ENCODE peak calls at places on chromosomes 4 and X, in four cellular contexts. U is CD8-positive, alpha-beta T cell; X is heart right ventricle; G is psoas muscle. W is an unnamed sample.

GRCh38 chr4:124854968-124855367 is 142.4 kb upstream of the ANKRD50 start:
- DNase-seq in U (no peak), X (no peak), G (no peak), W (peak; percentile 48)

GRCh38 chr4:78222575-78223186 is 165.6 kb downstream of the FRAS1 start:
- DNase-seq in G (no peak), X (no peak), U (no peak), W (no peak)

GRCh38 chr4:107966903-107967302 is 22.8 kb upstream of the HADH start:
- DNase-seq in U (no peak), G (no peak), X (no peak), W (no peak)

GRCh38 chrX:10529344-10529743 is 91.0 kb downstream of the MID1 start:
- DNase-seq in U (no peak), X (no peak), G (no peak), W (no peak)

GRCh38 chrX:1165535-1166196 is 46.8 kb downstream of the CRLF2 start:
- DNase-seq in G (no peak), X (no peak), U (no peak), W (peak; percentile 12)

GRCh38 chr4:169244210-169244609 is 26.5 kb downstream of the SH3RF1 start:
- DNase-seq in X (no peak), G (no peak), U (no peak), W (no peak)

GRCh38 chr4:2413821-2414610 is 4.4 kb downstream of the ZFYVE28 start:
- DNase-seq in U (peak; percentile 44), G (no peak), X (no peak), W (no peak)

GRCh38 chr4:41189669-41190068 is 24.7 kb downstream of the APBB2 start:
- DNase-seq in U (no peak), G (no peak), X (no peak), W (no peak)

GRCh38 chr4:107666134-107666533 is 53.9 kb downstream of the PAPSS1 start:
- DNase-seq in G (no peak), U (no peak), X (no peak), W (peak; percentile 61)

GRCh38 chrX:40095588-40096394 is 2.0 kb downstream of the BCOR start:
- DNase-seq in U (peak; percentile 56), X (peak; percentile 25), G (no peak), W (no peak)

GRCh38 chr4:7193040-7193958 is 961 bp downstream of the SORCS2 start:
- DNase-seq in G (no peak), U (no peak), X (no peak), W (no peak)

GRCh38 chr4:6723851-6724250 is 7.9 kb downstream of the BLOC1S4 start:
- DNase-seq in G (no peak), U (no peak), X (no peak), W (no peak)

GRCh38 chr4:102174800-102175199 is 170.5 kb downstream of the SLC39A8 start:
- DNase-seq in G (no peak), X (no peak), U (no peak), W (peak; percentile 66)

GRCh38 chr4:124748965-124749364 is 36.4 kb upstream of the ANKRD50 start:
- DNase-seq in U (no peak), G (no peak), X (no peak), W (no peak)

GRCh38 chr4:122688529-122688928 is 44.0 kb upstream of the BBS12 start:
- DNase-seq in X (no peak), U (no peak), G (no peak), W (no peak)

GRCh38 chrX:46929439-46930018 is 17.3 kb downstream of the JADE3 start:
- DNase-seq in G (no peak), U (no peak), X (no peak), W (peak; percentile 46)

DNA sequence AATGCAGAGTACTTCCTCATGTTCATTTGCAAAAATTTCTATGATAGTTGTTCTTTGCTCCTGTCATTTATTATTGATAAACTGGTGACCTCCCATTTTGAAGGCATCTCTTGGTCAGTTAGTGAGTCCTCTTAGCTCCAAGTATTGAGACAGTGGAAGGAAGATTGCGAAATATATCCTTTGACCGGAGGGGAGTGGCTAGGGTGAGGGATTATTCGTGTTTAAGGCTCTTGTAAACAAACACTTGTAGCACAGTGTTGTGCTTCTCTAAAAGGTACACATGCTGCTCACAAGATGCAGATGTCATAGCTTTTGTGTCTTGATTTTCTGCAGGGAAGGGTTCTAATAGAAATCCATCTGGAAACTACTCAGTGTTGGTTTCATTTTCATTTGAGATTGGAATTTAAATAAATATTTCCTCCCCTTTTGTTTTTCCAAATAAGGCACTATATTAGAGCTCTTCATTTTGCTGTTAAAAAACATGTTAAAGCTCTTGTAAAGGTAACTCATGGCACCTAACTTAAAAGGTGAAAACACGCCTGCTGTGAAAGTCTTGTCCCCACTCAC is 21.8 kb downstream of the TXLNG start:
- DNase-seq in U (no peak), X (no peak), G (no peak), W (peak; percentile 40)
- H3K4me3 ChIP-seq in U (no peak overlapping the region), X (peak overlapping the region; percentile 45), G (peak overlapping the region; percentile 42), W (peak overlapping the region; percentile 16)

GRCh38 chrX:104669063-104669462 is 103.1 kb downstream of the IL1RAPL2 start:
- DNase-seq in U (no peak), X (no peak), G (no peak), W (no peak)

GRCh38 chrX:104665691-104666090 is 99.7 kb downstream of the IL1RAPL2 start:
- DNase-seq in G (no peak), X (no peak), U (no peak), W (no peak)

GRCh38 chrX:104662694-104663093 is 96.7 kb downstream of the IL1RAPL2 start:
- DNase-seq in U (no peak), G (no peak), X (no peak), W (no peak)

GRCh38 chrX:104670051-104670450 is 104.1 kb downstream of the IL1RAPL2 start:
- DNase-seq in G (no peak), U (no peak), X (no peak), W (no peak)

GRCh38 chrX:104668550-104668949 is 102.6 kb downstream of the IL1RAPL2 start:
- DNase-seq in X (no peak), G (no peak), U (no peak), W (peak; percentile 34)
- TF ChIP-seq CTCF in X (peak; percentile 22), G (no peak), U (no peak), W (peak; percentile 14)

GRCh38 chrX:9341305-9342201 is 123.3 kb upstream of the TBL1X start:
- DNase-seq in U (peak; percentile 72), X (peak; percentile 57), G (peak; percentile 66), W (peak; percentile 55)
- H3K4me3 ChIP-seq in U (peak overlapping the region; percentile 46), X (peak overlapping the region; percentile 32), G (peak overlapping the region; percentile 42), W (peak overlapping the region; percentile 6)

DNA sequence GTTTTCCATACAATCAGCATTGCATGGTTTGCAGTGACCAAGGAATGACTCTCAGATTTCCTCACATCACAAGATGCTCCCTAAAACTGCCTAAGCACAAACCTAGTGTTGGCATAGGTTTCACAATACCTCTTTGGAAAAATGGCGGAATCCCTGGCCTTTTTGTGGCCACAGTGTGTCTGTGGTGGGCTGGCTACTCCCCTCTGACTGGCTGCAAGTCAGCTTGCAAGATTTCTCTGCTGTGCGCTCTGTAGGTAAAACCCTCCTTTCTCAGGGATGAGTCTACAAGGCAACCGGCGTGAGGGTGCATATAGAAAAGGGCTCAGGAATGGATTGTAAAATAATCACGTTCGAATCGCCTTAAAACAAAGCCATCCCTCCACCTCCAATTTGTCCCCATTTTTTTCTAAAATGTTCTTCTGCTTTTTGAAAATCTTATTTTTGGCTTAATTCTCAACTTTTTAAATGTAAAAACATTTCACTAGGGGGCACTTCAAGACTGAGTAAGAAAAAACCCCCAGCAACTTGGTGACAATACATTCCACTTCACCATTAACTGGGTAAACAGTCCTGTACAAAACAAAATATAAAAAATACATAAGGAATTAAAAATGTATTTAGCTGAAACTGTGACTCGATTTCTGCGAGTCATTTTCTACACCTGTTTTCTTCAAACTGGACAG is 235.6 kb downstream of the STIM2 start:
- DNase-seq in X (no peak), U (no peak), G (no peak), W (peak; percentile 16)
- TF ChIP-seq CTCF in X (no peak), U (no peak), G (no peak), W (no peak)

GRCh38 chrX:13026877-13027652 is 17.4 kb downstream of the FAM9C start:
- DNase-seq in U (no peak), X (no peak), G (no peak), W (no peak)

GRCh38 chrX:13029341-13029740 is 15.1 kb downstream of the FAM9C start:
- DNase-seq in U (peak; percentile 21), G (peak; percentile 26), X (peak; percentile 33), W (peak; percentile 54)

GRCh38 chrX:13029831-13030771 is 14.3 kb downstream of the FAM9C start:
- DNase-seq in X (no peak), U (peak; percentile 26), G (no peak), W (no peak)

GRCh38 chrX:13024911-13025454 is 19.4 kb downstream of the FAM9C start:
- DNase-seq in X (no peak), U (no peak), G (no peak), W (no peak)

DNA sequence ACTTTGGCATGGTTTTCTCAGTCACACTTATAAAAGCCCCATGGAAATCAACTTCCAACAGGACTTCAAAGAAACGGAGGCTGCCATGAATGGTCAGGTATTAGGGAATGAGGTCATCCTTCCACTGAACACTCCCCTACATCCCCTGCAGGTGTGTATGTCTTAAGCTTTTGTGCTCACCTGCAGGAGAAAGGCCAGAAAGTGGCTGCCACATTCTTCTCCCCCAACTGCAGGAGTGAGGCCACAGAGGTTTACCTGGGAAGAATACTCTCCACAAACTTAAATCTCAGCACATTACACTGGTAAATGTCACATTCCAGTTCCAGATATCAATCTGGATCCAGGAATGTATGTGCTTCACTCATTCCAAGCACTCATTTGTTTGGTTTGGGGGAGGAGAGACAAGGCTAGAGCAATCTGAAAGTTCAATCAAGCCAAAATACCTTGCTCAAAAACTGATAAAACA is 15.5 kb downstream of the FAM9C start:
- DNase-seq in X (no peak), U (no peak), G (no peak), W (no peak)
- H3K4me3 ChIP-seq in X (peak overlapping the region; percentile 11), U (no peak overlapping the region), G (no peak overlapping the region), W (no peak overlapping the region)

DNA sequence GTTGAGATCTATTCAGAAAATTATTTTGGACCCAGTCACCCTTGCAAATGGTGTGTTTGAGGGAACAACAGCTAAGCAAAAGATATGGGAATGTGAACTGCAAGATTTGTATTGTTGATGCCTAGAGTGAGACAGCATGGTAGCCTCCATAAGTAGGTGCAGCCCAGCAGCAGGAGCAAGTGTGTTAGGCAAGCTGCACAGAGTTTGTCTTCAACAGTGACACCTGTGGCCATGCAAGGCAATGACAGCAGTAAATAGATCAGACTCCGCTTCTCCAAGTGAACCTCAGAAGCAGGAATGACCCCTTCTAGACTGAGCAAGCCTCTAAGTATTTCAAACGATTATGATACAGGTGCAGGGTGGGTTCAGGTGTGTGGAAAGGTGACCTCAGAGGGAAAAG is 133.4 kb upstream of the MSX1 start:
- DNase-seq in X (no peak), G (no peak), U (no peak), W (no peak)
- TF ChIP-seq CTCF in X (no peak), G (no peak), U (no peak), W (peak; percentile 37)

GRCh38 chrX:49199906-49200771 is at the start of gene SYP:
- DNase-seq in G (peak; percentile 89), U (peak; percentile 89), X (peak; percentile 88), W (peak; percentile 84)
- H3K4me3 ChIP-seq in G (peak within 1 kb of the TSS; percentile 59), U (peak within 1 kb of the TSS; percentile 50), X (peak within 1 kb of the TSS; percentile 53), W (peak within 1 kb of the TSS; percentile 13)

DNA sequence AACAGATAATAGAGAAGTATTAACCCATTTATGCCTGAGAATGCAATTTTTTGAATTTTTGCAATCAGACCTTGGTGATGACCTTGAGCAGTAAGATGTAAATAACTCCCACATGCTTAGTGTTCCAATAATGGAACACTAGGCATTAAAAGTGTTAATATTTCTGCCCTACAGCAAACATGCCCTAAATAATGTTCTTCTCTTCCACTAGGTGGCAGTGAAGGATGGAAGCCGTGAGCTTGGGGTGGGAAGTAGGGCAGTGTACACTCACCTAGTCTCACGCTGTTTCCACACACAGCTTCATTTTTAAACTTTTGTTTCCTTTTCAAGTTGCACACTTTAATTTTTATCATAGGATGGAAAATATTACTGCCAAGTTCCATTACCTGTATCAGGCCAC is 613.1 kb upstream of the HS3ST1 start:
- DNase-seq in G (no peak), X (no peak), U (no peak), W (no peak)
- TF ChIP-seq CTCF in G (no peak), X (peak; percentile 40), U (no peak), W (no peak)

W was measured in astrocyte of the spinal cord.